ENCODE peak calls at places on chromosomes 16 and 17, in ten cellular contexts. X, H, N, S, B, T, V, P, A and U are unnamed samples.

GRCh38 chr17:5758651-5759050 is 174.3 kb upstream of the NLRP1 start:
- DNase-seq in P (no peak), T (peak; percentile 39), H (peak; percentile 65), N (no peak), V (no peak), X (peak; percentile 76), A (no peak), S (peak; percentile 63), B (peak; percentile 28), U (no peak)

GRCh38 chr16:69482410-69482951 is 58.1 kb downstream of the CYB5B start:
- DNase-seq in H (peak; percentile 66), A (no peak), S (peak; percentile 93), B (peak; percentile 27), X (no peak), P (no peak), N (no peak), V (peak; percentile 38), T (peak; percentile 97), U (no peak)

GRCh38 chr17:38611872-38612376 is 6.2 kb upstream of the SRCIN1 start:
- DNase-seq in T (no peak), P (no peak), H (no peak), X (no peak), A (no peak), V (no peak), N (no peak), B (no peak), S (no peak), U (no peak)

GRCh38 chr17:29358421-29358820 is 31.7 kb upstream of the TAOK1 start:
- DNase-seq in B (no peak), S (no peak), X (no peak), T (peak; percentile 46), P (no peak), V (no peak), H (peak; percentile 62), N (no peak), A (no peak), U (no peak)

GRCh38 chr17:52170963-52171572 is 12.6 kb upstream of the CA10 start:
- DNase-seq in B (no peak), P (no peak), A (no peak), N (no peak), S (peak; percentile 5), T (peak; percentile 9), X (no peak), V (peak; percentile 51), H (no peak), U (no peak)

GRCh38 chr17:76713765-76714164 is 3.0 kb upstream of the MXRA7 start:
- DNase-seq in T (no peak), X (no peak), H (no peak), P (no peak), A (no peak), N (no peak), S (no peak), B (no peak), V (no peak), U (no peak)

GRCh38 chr16:71895679-71896385 is 501 bp downstream of the IST1 start:
- DNase-seq in S (peak; percentile 50), P (no peak), A (no peak), T (peak; percentile 57), H (peak; percentile 51), N (no peak), X (peak; percentile 26), B (peak; percentile 50), V (peak; percentile 50), U (peak; percentile 43)

GRCh38 chr17:76558210-76559095 is 18.6 kb downstream of the PRCD start:
- DNase-seq in A (no peak), P (no peak), S (peak; percentile 42), H (peak; percentile 18), B (peak; percentile 20), V (no peak), T (no peak), N (no peak), X (peak; percentile 27), U (no peak)

GRCh38 chr17:7479389-7480192 is at the start of gene ZBTB4:
- DNase-seq in H (peak; percentile 60), P (peak; percentile 73), B (peak; percentile 21), X (peak; percentile 17), V (peak; percentile 30), A (no peak), T (peak; percentile 55), N (no peak), S (no peak), U (peak; percentile 71)

GRCh38 chr17:7380321-7380720 is 568 bp upstream of the TNK1 start:
- DNase-seq in X (peak; percentile 18), N (no peak), S (peak; percentile 50), A (peak; percentile 9), B (peak; percentile 47), P (no peak), V (no peak), H (peak; percentile 30), T (peak; percentile 75), U (no peak)

DNA sequence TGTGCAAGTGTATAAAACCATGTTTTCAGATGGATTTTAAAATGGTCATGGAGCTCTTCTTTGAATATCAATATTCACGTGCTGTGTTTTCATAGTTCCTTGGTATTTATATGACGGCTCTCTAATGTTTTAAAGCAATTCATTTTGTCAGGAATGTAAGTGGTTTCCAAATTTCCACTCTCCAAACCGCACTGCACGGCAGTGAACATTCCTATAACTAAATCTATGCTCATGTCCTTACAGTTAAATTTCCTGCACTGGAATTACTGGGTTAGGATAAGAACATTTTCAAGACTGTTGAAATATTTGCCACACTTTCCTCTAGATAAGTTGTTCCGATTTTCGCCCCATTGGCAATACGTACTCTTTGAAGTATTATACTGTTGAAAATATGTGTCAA is 398.9 kb downstream of the PMP22 start:
- DNase-seq in B (peak; percentile 24), H (no peak), P (no peak), T (no peak), S (peak; percentile 7), V (no peak), A (no peak), N (no peak), X (no peak), U (no peak)
- TF ChIP-seq CTCF in B (no peak), H (no peak), P (no peak), T (no peak), S (no peak), V (no peak), A (no peak), N (no peak), X (no peak), U (no peak)

GRCh38 chr17:20010099-20010863 is 1.1 kb downstream of the SPECC1 start:
- DNase-seq in H (peak; percentile 55), V (peak; percentile 29), A (peak; percentile 21), S (peak; percentile 72), B (peak; percentile 61), P (no peak), X (peak; percentile 63), N (no peak), T (peak; percentile 80), U (no peak)
- TF ChIP-seq CTCF in H (peak; percentile 54), V (no peak), A (peak; percentile 42), S (peak; percentile 60), B (peak; percentile 47), P (no peak), X (peak; percentile 35), N (peak; percentile 53), T (peak; percentile 59), U (no peak)

GRCh38 chr16:79902351-79902750 is 301.8 kb upstream of the MAF start:
- DNase-seq in S (no peak), V (no peak), H (peak; percentile 42), A (no peak), B (no peak), N (no peak), X (no peak), P (no peak), T (no peak), U (no peak)
- TF ChIP-seq CTCF in S (no peak), V (no peak), H (no peak), A (no peak), B (no peak), N (no peak), X (no peak), P (no peak), T (no peak), U (no peak)

GRCh38 chr16:57534337-57534880 is 2.0 kb downstream of the CCDC102A start:
- DNase-seq in X (no peak), N (no peak), B (no peak), V (no peak), H (no peak), T (no peak), S (no peak), A (no peak), P (no peak), U (no peak)

GRCh38 chr16:57537194-57537505 is 779 bp upstream of the CCDC102A start:
- DNase-seq in N (no peak), A (no peak), P (no peak), V (no peak), S (no peak), B (no peak), X (no peak), T (no peak), H (no peak), U (no peak)

GRCh38 chr16:57536306-57537193 is at the start of gene CCDC102A:
- DNase-seq in P (peak; percentile 39), B (no peak), T (no peak), N (no peak), V (no peak), S (no peak), A (no peak), X (no peak), H (peak; percentile 54), U (no peak)

GRCh38 chr16:57534881-57535658 is 1.3 kb downstream of the CCDC102A start:
- DNase-seq in S (no peak), P (no peak), V (no peak), A (no peak), N (no peak), X (no peak), B (no peak), H (no peak), T (no peak), U (no peak)

GRCh38 chr16:57535680-57536305 is 578 bp downstream of the CCDC102A start:
- DNase-seq in P (peak; percentile 92), N (peak; percentile 36), A (no peak), X (peak; percentile 78), V (peak; percentile 95), T (peak; percentile 94), S (peak; percentile 92), B (peak; percentile 88), H (peak; percentile 90), U (peak; percentile 91)
- TF ChIP-seq CTCF in P (no peak), N (no peak), A (peak; percentile 38), X (peak; percentile 41), V (no peak), T (no peak), S (no peak), B (peak; percentile 21), H (no peak), U (no peak)